ENCODE peak calls at places on chromosomes 1 and 21, in five cellular contexts. One of them, this sample, is unnamed.

GRCh38 chr1:8456306-8456912 is 138.5 kb downstream of the SLC45A1 start:
- DNase-seq in NT2/D1: no peak
- DNase-seq in HepG2: no peak
- DNase-seq in H1: no peak
- DNase-seq in GM12878: no peak
- DNase-seq in this sample: no peak

GRCh38 chr1:84348240-84348555 is 46.7 kb downstream of the SAMD13 start:
- DNase-seq in NT2/D1: no peak
- DNase-seq in HepG2: no peak
- DNase-seq in H1: no peak
- DNase-seq in GM12878: no peak
- DNase-seq in this sample: no peak

GRCh38 chr1:158019177-158019868 is 25.9 kb downstream of the KIRREL1 start:
- DNase-seq in NT2/D1: peak; percentile 97
- DNase-seq in HepG2: peak; percentile 42
- DNase-seq in H1: no peak
- DNase-seq in GM12878: no peak
- DNase-seq in this sample: peak; percentile 38

GRCh38 chr21:17454315-17455027 is 58.4 kb upstream of the CXADR start:
- DNase-seq in NT2/D1: peak; percentile 86
- DNase-seq in HepG2: peak; percentile 91
- DNase-seq in H1: peak; percentile 98
- DNase-seq in GM12878: no peak
- DNase-seq in this sample: peak; percentile 73

GRCh38 chr1:36359911-36360310 is 25.8 kb downstream of the STK40 start:
- DNase-seq in NT2/D1: no peak
- DNase-seq in HepG2: no peak
- DNase-seq in H1: no peak
- DNase-seq in GM12878: no peak
- DNase-seq in this sample: no peak

GRCh38 chr1:225815526-225816178 is 5.7 kb downstream of the EPHX1 start:
- DNase-seq in NT2/D1: no peak
- DNase-seq in HepG2: no peak
- DNase-seq in H1: no peak
- DNase-seq in GM12878: no peak
- DNase-seq in this sample: no peak

GRCh38 chr1:212960932-212961331 is 10.6 kb downstream of the VASH2 start:
- DNase-seq in NT2/D1: no peak
- DNase-seq in HepG2: no peak
- DNase-seq in H1: no peak
- DNase-seq in GM12878: no peak
- DNase-seq in this sample: no peak

GRCh38 chr21:17529648-17530047 is 16.8 kb downstream of the CXADR start:
- DNase-seq in NT2/D1: no peak
- DNase-seq in HepG2: no peak
- DNase-seq in H1: no peak
- DNase-seq in GM12878: no peak
- DNase-seq in this sample: no peak

GRCh38 chr21:38869946-38870345 is 64.2 kb downstream of the ETS2 start:
- DNase-seq in NT2/D1: no peak
- DNase-seq in HepG2: peak; percentile 39
- DNase-seq in H1: no peak
- DNase-seq in GM12878: no peak
- DNase-seq in this sample: peak; percentile 34

GRCh38 chr1:214281030-214281901 is at the start of gene SMYD2:
- DNase-seq in NT2/D1: peak; percentile 70
- DNase-seq in HepG2: peak; percentile 56
- DNase-seq in H1: peak; percentile 85
- DNase-seq in GM12878: no peak
- DNase-seq in this sample: peak; percentile 83

GRCh38 chr1:209634005-209634737 is 18.1 kb downstream of the LAMB3 start:
- DNase-seq in NT2/D1: no peak
- DNase-seq in HepG2: no peak
- DNase-seq in H1: no peak
- DNase-seq in GM12878: no peak
- DNase-seq in this sample: no peak

GRCh38 chr1:239717097-239718051 is 331.0 kb downstream of the CHRM3 start:
- DNase-seq in NT2/D1: no peak
- DNase-seq in HepG2: no peak
- DNase-seq in H1: no peak
- DNase-seq in GM12878: no peak
- DNase-seq in this sample: no peak

GRCh38 chr1:231590453-231591198 is 36.0 kb upstream of the DISC1 start:
- DNase-seq in NT2/D1: peak; percentile 57
- DNase-seq in HepG2: peak; percentile 44
- DNase-seq in H1: peak; percentile 52
- DNase-seq in GM12878: no peak
- DNase-seq in this sample: peak; percentile 67

GRCh38 chr1:166836733-166837132 is 2.5 kb upstream of the POGK start:
- DNase-seq in NT2/D1: no peak
- DNase-seq in HepG2: no peak
- DNase-seq in H1: no peak
- DNase-seq in GM12878: no peak
- DNase-seq in this sample: no peak

GRCh38 chr1:41431490-41432350 is 52.8 kb downstream of the EDN2 start:
- DNase-seq in NT2/D1: no peak
- DNase-seq in HepG2: no peak
- DNase-seq in H1: no peak
- DNase-seq in GM12878: no peak
- DNase-seq in this sample: no peak

GRCh38 chr21:25658427-25658980 is 19.4 kb downstream of the JAM2 start:
- DNase-seq in NT2/D1: peak; percentile 50
- DNase-seq in HepG2: no peak
- DNase-seq in H1: no peak
- DNase-seq in GM12878: no peak
- DNase-seq in this sample: no peak

GRCh38 chr1:28594661-28595411 is 2.8 kb downstream of the RAB42 start:
- DNase-seq in NT2/D1: no peak
- DNase-seq in HepG2: no peak
- DNase-seq in H1: peak; percentile 63
- DNase-seq in GM12878: no peak
- DNase-seq in this sample: no peak

GRCh38 chr1:51567653-51568052 is 48.6 kb upstream of the EPS15 start:
- DNase-seq in NT2/D1: no peak
- DNase-seq in HepG2: no peak
- DNase-seq in H1: no peak
- DNase-seq in GM12878: no peak
- DNase-seq in this sample: no peak

GRCh38 chr1:7842517-7842916 is 10.3 kb downstream of the UTS2 start:
- DNase-seq in NT2/D1: no peak
- DNase-seq in HepG2: no peak
- DNase-seq in H1: no peak
- DNase-seq in GM12878: no peak
- DNase-seq in this sample: no peak

GRCh38 chr1:185059950-185060571 is 14.7 kb downstream of the RNF2 start:
- DNase-seq in NT2/D1: no peak
- DNase-seq in HepG2: no peak
- DNase-seq in H1: no peak
- DNase-seq in GM12878: no peak
- DNase-seq in this sample: no peak

GRCh38 chr1:53590581-53591515 is 131.6 kb downstream of the DMRTB1 start:
- DNase-seq in NT2/D1: no peak
- DNase-seq in HepG2: no peak
- DNase-seq in H1: no peak
- DNase-seq in GM12878: no peak
- DNase-seq in this sample: no peak

GRCh38 chr21:42262826-42263225 is 43.9 kb downstream of the ABCG1 start:
- DNase-seq in NT2/D1: no peak
- DNase-seq in HepG2: peak; percentile 52
- DNase-seq in H1: no peak
- DNase-seq in GM12878: no peak
- DNase-seq in this sample: no peak

GRCh38 chr21:38377165-38378093 is 120.6 kb downstream of the KCNJ15 start:
- DNase-seq in NT2/D1: no peak
- DNase-seq in HepG2: no peak
- DNase-seq in H1: no peak
- DNase-seq in GM12878: no peak
- DNase-seq in this sample: no peak

GRCh38 chr1:116036255-116036654 is 59.9 kb downstream of the SLC22A15 start:
- DNase-seq in NT2/D1: no peak
- DNase-seq in HepG2: no peak
- DNase-seq in H1: peak; percentile 47
- DNase-seq in GM12878: no peak
- DNase-seq in this sample: no peak

GRCh38 chr21:16215193-16215592 is 485.4 kb downstream of the USP25 start:
- DNase-seq in NT2/D1: no peak
- DNase-seq in HepG2: no peak
- DNase-seq in H1: no peak
- DNase-seq in GM12878: no peak
- DNase-seq in this sample: no peak

DNA sequence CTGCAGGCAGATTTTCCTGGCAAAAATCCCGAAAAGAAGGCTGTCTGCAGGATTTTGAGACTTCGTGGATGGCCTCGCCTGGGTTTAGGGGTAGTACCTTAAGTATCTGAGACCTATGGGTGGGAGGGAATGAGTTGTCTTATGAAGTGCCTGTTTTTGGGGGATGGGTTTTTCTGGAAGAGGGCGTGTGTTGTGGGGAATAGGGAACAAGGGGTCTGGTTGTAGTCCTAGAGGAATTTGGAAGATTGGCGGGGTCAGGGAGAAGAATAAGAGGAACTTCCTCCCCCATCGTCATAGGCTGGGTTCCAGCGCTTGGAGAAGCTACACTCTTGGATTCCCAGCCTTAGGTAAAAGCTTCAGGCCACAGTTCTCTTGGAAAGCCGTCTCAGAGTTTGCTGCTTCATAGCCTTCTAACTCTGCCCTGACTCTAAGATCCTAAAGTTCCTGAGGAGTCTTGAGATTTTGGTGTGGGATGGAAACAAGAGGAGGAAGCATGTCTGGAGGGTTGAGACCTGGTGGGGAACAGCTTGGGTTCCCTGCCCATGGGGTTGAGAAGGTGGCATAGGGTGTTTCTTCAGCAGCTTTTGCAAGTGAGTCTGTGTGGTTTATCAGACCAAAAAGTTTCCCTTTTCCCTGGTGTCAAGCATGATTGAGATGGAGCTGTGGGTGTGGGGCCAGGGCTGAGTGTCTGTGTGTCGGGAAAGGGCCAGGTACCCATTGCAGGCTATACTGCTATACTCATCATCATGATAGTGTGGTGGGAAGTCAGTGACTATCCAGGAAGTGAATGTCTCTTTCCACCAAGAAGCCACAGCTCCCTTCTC is 1.8 kb downstream of the VANGL2 start:
- DNase-seq in NT2/D1: no peak
- DNase-seq in HepG2: no peak
- DNase-seq in H1: no peak
- DNase-seq in GM12878: no peak
- DNase-seq in this sample: no peak
- TF ChIP-seq SUZ12 in NT2/D1: no peak
- TF ChIP-seq SUZ12 in HepG2: no peak
- TF ChIP-seq SUZ12 in H1: no peak
- TF ChIP-seq SUZ12 in GM12878: no peak
- TF ChIP-seq SUZ12 in this sample: no peak

DNA sequence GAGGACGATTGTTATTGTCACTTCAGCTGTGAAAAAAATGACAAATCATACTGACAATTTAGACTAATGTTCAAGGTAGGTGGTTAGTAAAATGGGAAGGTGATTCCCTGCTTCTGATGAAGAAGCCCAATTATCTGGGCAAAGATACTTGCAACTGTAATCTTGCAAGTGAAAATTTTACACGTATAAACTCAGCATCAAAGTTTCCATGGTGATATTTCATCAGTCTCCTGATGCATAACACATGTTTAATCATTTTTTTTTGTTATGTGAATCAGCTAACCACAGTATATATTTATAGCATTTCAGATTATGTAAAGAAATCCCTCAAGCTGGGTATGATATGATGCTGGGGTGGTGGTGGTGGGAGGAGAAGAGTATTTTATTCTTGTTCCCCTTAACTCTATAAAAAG is 16.4 kb upstream of the KCNK1 start:
- DNase-seq in NT2/D1: no peak
- DNase-seq in HepG2: no peak
- DNase-seq in H1: no peak
- DNase-seq in GM12878: peak; percentile 62
- DNase-seq in this sample: no peak
- TF ChIP-seq SUZ12 in NT2/D1: no peak
- TF ChIP-seq SUZ12 in HepG2: no peak
- TF ChIP-seq SUZ12 in H1: no peak
- TF ChIP-seq SUZ12 in GM12878: no peak
- TF ChIP-seq SUZ12 in this sample: no peak

GRCh38 chr21:37370152-37371040 is 3.8 kb downstream of the DYRK1A start:
- DNase-seq in NT2/D1: no peak
- DNase-seq in HepG2: no peak
- DNase-seq in H1: no peak
- DNase-seq in GM12878: no peak
- DNase-seq in this sample: no peak
- TF ChIP-seq SUZ12 in NT2/D1: no peak
- TF ChIP-seq SUZ12 in HepG2: no peak
- TF ChIP-seq SUZ12 in H1: no peak
- TF ChIP-seq SUZ12 in GM12878: no peak
- TF ChIP-seq SUZ12 in this sample: no peak

GRCh38 chr1:998905-999796 is 746 bp downstream of the HES4 start:
- DNase-seq in NT2/D1: no peak
- DNase-seq in HepG2: no peak
- DNase-seq in H1: peak; percentile 73
- DNase-seq in GM12878: no peak
- DNase-seq in this sample: peak; percentile 37

GRCh38 chr1:1001631-1002300 is 1.9 kb upstream of the HES4 start:
- DNase-seq in NT2/D1: no peak
- DNase-seq in HepG2: peak; percentile 62
- DNase-seq in H1: peak; percentile 93
- DNase-seq in GM12878: no peak
- DNase-seq in this sample: peak; percentile 85

GRCh38 chr1:999797-1000356 is at the start of gene HES4:
- DNase-seq in NT2/D1: peak; percentile 75
- DNase-seq in HepG2: peak; percentile 87
- DNase-seq in H1: peak; percentile 93
- DNase-seq in GM12878: no peak
- DNase-seq in this sample: peak; percentile 85

GRCh38 chr1:1001057-1001630 is 1.2 kb upstream of the HES4 start:
- DNase-seq in NT2/D1: no peak
- DNase-seq in HepG2: no peak
- DNase-seq in H1: no peak
- DNase-seq in GM12878: no peak
- DNase-seq in this sample: no peak

GRCh38 chr1:1000357-1001056 is 610 bp upstream of the HES4 start:
- DNase-seq in NT2/D1: peak; percentile 33
- DNase-seq in HepG2: peak; percentile 55
- DNase-seq in H1: peak; percentile 90
- DNase-seq in GM12878: peak; percentile 37
- DNase-seq in this sample: peak; percentile 88
- TF ChIP-seq SUZ12 in NT2/D1: no peak
- TF ChIP-seq SUZ12 in HepG2: no peak
- TF ChIP-seq SUZ12 in H1: no peak
- TF ChIP-seq SUZ12 in GM12878: peak; percentile 40
- TF ChIP-seq SUZ12 in this sample: no peak

GRCh38 chr1:32413507-32414185 is 19.4 kb upstream of the BSDC1 start:
- DNase-seq in NT2/D1: peak; percentile 83
- DNase-seq in HepG2: peak; percentile 83
- DNase-seq in H1: peak; percentile 72
- DNase-seq in GM12878: peak; percentile 48
- DNase-seq in this sample: peak; percentile 83
- TF ChIP-seq SUZ12 in NT2/D1: no peak
- TF ChIP-seq SUZ12 in HepG2: no peak
- TF ChIP-seq SUZ12 in H1: no peak
- TF ChIP-seq SUZ12 in GM12878: no peak
- TF ChIP-seq SUZ12 in this sample: no peak